ENCODE peak calls at places on chromosomes 16 and 17, in six cellular contexts. One of them, this sample, is unnamed. For H3K4me1, the result is how much of the 10 kb centered on the place peaks cover.

GRCh38 chr16:71895679-71896385 is 501 bp downstream of the IST1 start:
- DNase-seq in left ventricle myocardium inferior: peak
- DNase-seq in endodermal cell: no peak
- DNase-seq in stomach: peak
- DNase-seq in neural progenitor cell: peak
- DNase-seq in left lung: peak
- DNase-seq in this sample: peak

GRCh38 chr17:28892024-28892423 is 5.5 kb downstream of the FLOT2 start:
- DNase-seq in left ventricle myocardium inferior: no peak
- DNase-seq in endodermal cell: no peak
- DNase-seq in stomach: no peak
- DNase-seq in neural progenitor cell: no peak
- DNase-seq in left lung: no peak
- DNase-seq in this sample: no peak

GRCh38 chr16:10617662-10618420 is 37.4 kb upstream of the EMP2 start:
- DNase-seq in left ventricle myocardium inferior: no peak
- DNase-seq in endodermal cell: no peak
- DNase-seq in stomach: no peak
- DNase-seq in neural progenitor cell: no peak
- DNase-seq in left lung: no peak
- DNase-seq in this sample: no peak

GRCh38 chr16:88405325-88406060 is 22.7 kb downstream of the ZNF469 start:
- DNase-seq in left ventricle myocardium inferior: no peak
- DNase-seq in endodermal cell: no peak
- DNase-seq in stomach: peak
- DNase-seq in neural progenitor cell: no peak
- DNase-seq in left lung: no peak
- DNase-seq in this sample: peak

GRCh38 chr16:85103096-85104079 is 8.9 kb downstream of the CIBAR2 start:
- DNase-seq in left ventricle myocardium inferior: no peak
- DNase-seq in endodermal cell: no peak
- DNase-seq in stomach: no peak
- DNase-seq in neural progenitor cell: no peak
- DNase-seq in left lung: no peak
- DNase-seq in this sample: no peak

GRCh38 chr16:67961551-67961957 is 6.9 kb downstream of the SLC12A4 start:
- DNase-seq in left ventricle myocardium inferior: no peak
- DNase-seq in endodermal cell: no peak
- DNase-seq in stomach: peak
- DNase-seq in neural progenitor cell: no peak
- DNase-seq in left lung: peak
- DNase-seq in this sample: peak

GRCh38 chr17:4566785-4567184 is 6.4 kb upstream of the GGT6 start:
- DNase-seq in left ventricle myocardium inferior: no peak
- DNase-seq in endodermal cell: peak
- DNase-seq in stomach: peak
- DNase-seq in neural progenitor cell: peak
- DNase-seq in left lung: no peak
- DNase-seq in this sample: peak

GRCh38 chr17:66548158-66548557 is 245.7 kb downstream of the PRKCA start:
- DNase-seq in left ventricle myocardium inferior: no peak
- DNase-seq in endodermal cell: no peak
- DNase-seq in stomach: no peak
- DNase-seq in neural progenitor cell: no peak
- DNase-seq in left lung: no peak
- DNase-seq in this sample: no peak

GRCh38 chr17:40903129-40903847 is 18.2 kb upstream of the KRT20 start:
- DNase-seq in left ventricle myocardium inferior: no peak
- DNase-seq in endodermal cell: no peak
- DNase-seq in stomach: peak
- DNase-seq in neural progenitor cell: no peak
- DNase-seq in left lung: no peak
- DNase-seq in this sample: no peak

GRCh38 chr17:4365628-4366311 is 705 bp downstream of the UBE2G1 start:
- DNase-seq in left ventricle myocardium inferior: peak
- DNase-seq in endodermal cell: peak
- DNase-seq in stomach: no peak
- DNase-seq in neural progenitor cell: peak
- DNase-seq in left lung: peak
- DNase-seq in this sample: peak

GRCh38 chr17:59695943-59696681 is 11.1 kb downstream of the PTRH2 start:
- DNase-seq in left ventricle myocardium inferior: no peak
- DNase-seq in endodermal cell: no peak
- DNase-seq in stomach: no peak
- DNase-seq in neural progenitor cell: no peak
- DNase-seq in left lung: no peak
- DNase-seq in this sample: no peak

GRCh38 chr16:86508947-86509758 is 1.2 kb upstream of the FOXF1 start:
- DNase-seq in left ventricle myocardium inferior: peak
- DNase-seq in endodermal cell: peak
- DNase-seq in stomach: no peak
- DNase-seq in neural progenitor cell: peak
- DNase-seq in left lung: peak
- DNase-seq in this sample: peak

GRCh38 chr17:78600181-78600651 is 23.0 kb upstream of the DNAH17 start:
- DNase-seq in left ventricle myocardium inferior: no peak
- DNase-seq in endodermal cell: no peak
- DNase-seq in stomach: no peak
- DNase-seq in neural progenitor cell: no peak
- DNase-seq in left lung: no peak
- DNase-seq in this sample: no peak

GRCh38 chr17:4742629-4743028 is 2.9 kb upstream of the CXCL16 start:
- DNase-seq in left ventricle myocardium inferior: no peak
- DNase-seq in endodermal cell: no peak
- DNase-seq in stomach: no peak
- DNase-seq in neural progenitor cell: no peak
- DNase-seq in left lung: no peak
- DNase-seq in this sample: no peak

GRCh38 chr17:60229189-60229802 is 79.5 kb downstream of the CA4 start:
- DNase-seq in left ventricle myocardium inferior: no peak
- DNase-seq in endodermal cell: no peak
- DNase-seq in stomach: no peak
- DNase-seq in neural progenitor cell: no peak
- DNase-seq in left lung: no peak
- DNase-seq in this sample: no peak

GRCh38 chr17:17503566-17504130 is 7.5 kb upstream of the RASD1 start:
- DNase-seq in left ventricle myocardium inferior: peak
- DNase-seq in endodermal cell: no peak
- DNase-seq in stomach: no peak
- DNase-seq in neural progenitor cell: no peak
- DNase-seq in left lung: no peak
- DNase-seq in this sample: peak

GRCh38 chr16:70692130-70692470 is 6.2 kb upstream of the MTSS2 start:
- DNase-seq in left ventricle myocardium inferior: no peak
- DNase-seq in endodermal cell: no peak
- DNase-seq in stomach: no peak
- DNase-seq in neural progenitor cell: no peak
- DNase-seq in left lung: no peak
- DNase-seq in this sample: no peak

GRCh38 chr17:81869221-81870154 is 1.6 kb downstream of the ARHGDIA start:
- DNase-seq in left ventricle myocardium inferior: no peak
- DNase-seq in endodermal cell: peak
- DNase-seq in stomach: peak
- DNase-seq in neural progenitor cell: peak
- DNase-seq in left lung: peak
- DNase-seq in this sample: peak

GRCh38 chr16:78127130-78127529 is 27.7 kb downstream of the WWOX start:
- DNase-seq in left ventricle myocardium inferior: no peak
- DNase-seq in endodermal cell: no peak
- DNase-seq in stomach: no peak
- DNase-seq in neural progenitor cell: no peak
- DNase-seq in left lung: no peak
- DNase-seq in this sample: no peak

GRCh38 chr16:58393138-58393504 is 850 bp downstream of the GINS3 start:
- DNase-seq in left ventricle myocardium inferior: no peak
- DNase-seq in endodermal cell: no peak
- DNase-seq in stomach: no peak
- DNase-seq in neural progenitor cell: peak
- DNase-seq in left lung: no peak
- DNase-seq in this sample: no peak

GRCh38 chr17:11909348-11909747 is 87.9 kb downstream of the ZNF18 start:
- DNase-seq in left ventricle myocardium inferior: no peak
- DNase-seq in endodermal cell: peak
- DNase-seq in stomach: no peak
- DNase-seq in neural progenitor cell: peak
- DNase-seq in left lung: no peak
- DNase-seq in this sample: no peak

GRCh38 chr16:648071-648785 is 937 bp upstream of the WDR90 start:
- DNase-seq in left ventricle myocardium inferior: no peak
- DNase-seq in endodermal cell: peak
- DNase-seq in stomach: peak
- DNase-seq in neural progenitor cell: peak
- DNase-seq in left lung: no peak
- DNase-seq in this sample: no peak

DNA sequence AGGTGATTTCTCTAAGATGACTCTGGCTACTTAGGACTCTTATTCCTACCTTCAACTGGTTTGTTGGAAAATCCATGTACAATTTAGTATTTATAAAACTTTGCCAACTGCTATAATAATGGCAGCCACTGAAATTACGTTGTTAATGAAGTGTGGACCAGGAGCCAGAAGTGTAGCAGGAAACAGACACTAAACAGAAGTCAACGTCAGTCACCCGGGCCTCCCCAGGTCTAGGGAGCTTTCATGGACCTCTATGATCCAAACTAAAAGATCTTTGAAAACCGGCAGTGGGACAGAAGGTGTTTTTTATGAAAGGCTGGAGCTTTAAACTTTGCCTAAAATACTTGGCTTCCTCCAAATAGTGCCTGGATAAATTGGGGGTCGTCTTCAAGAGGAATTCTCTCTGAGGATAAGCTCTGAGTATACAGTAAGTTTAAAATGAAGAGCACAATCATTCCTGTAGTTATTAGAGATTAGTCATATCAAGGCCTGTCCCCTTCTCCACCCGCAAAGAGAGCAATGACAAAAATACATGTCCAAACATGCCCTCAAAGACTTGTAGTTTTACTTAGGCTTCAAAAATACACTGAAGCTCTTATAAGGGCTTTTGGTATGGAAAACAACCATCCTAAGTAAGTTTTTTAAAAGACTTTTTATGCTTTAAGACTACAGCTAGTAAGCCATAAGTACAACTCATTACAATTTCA is 34.6 kb downstream of the DCUN1D3 start:
- DNase-seq in left ventricle myocardium inferior: no peak
- DNase-seq in endodermal cell: no peak
- DNase-seq in stomach: no peak
- DNase-seq in neural progenitor cell: no peak
- DNase-seq in left lung: no peak
- DNase-seq in this sample: no peak
- H3K4me1 ChIP-seq in left ventricle myocardium inferior: half or more
- H3K4me1 ChIP-seq in endodermal cell: under half
- H3K4me1 ChIP-seq in stomach: under half
- H3K4me1 ChIP-seq in neural progenitor cell: under half
- H3K4me1 ChIP-seq in left lung: under half
- H3K4me1 ChIP-seq in this sample: under half

GRCh38 chr17:6388416-6388815 is 46.5 kb downstream of the AIPL1 start:
- DNase-seq in left ventricle myocardium inferior: no peak
- DNase-seq in endodermal cell: peak
- DNase-seq in stomach: no peak
- DNase-seq in neural progenitor cell: no peak
- DNase-seq in left lung: no peak
- DNase-seq in this sample: no peak
- TF ChIP-seq CTCF in left ventricle myocardium inferior: no peak
- TF ChIP-seq CTCF in endodermal cell: no peak
- TF ChIP-seq CTCF in stomach: no peak
- TF ChIP-seq CTCF in neural progenitor cell: no peak
- TF ChIP-seq CTCF in left lung: no peak
- TF ChIP-seq CTCF in this sample: no peak

GRCh38 chr17:52202572-52202876 is 44.0 kb upstream of the CA10 start:
- DNase-seq in left ventricle myocardium inferior: no peak
- DNase-seq in endodermal cell: no peak
- DNase-seq in stomach: no peak
- DNase-seq in neural progenitor cell: no peak
- DNase-seq in left lung: no peak
- DNase-seq in this sample: no peak
- H3K4me1 ChIP-seq in left ventricle myocardium inferior: under half
- H3K4me1 ChIP-seq in endodermal cell: under half
- H3K4me1 ChIP-seq in stomach: under half
- H3K4me1 ChIP-seq in neural progenitor cell: under half
- H3K4me1 ChIP-seq in left lung: under half
- H3K4me1 ChIP-seq in this sample: under half

DNA sequence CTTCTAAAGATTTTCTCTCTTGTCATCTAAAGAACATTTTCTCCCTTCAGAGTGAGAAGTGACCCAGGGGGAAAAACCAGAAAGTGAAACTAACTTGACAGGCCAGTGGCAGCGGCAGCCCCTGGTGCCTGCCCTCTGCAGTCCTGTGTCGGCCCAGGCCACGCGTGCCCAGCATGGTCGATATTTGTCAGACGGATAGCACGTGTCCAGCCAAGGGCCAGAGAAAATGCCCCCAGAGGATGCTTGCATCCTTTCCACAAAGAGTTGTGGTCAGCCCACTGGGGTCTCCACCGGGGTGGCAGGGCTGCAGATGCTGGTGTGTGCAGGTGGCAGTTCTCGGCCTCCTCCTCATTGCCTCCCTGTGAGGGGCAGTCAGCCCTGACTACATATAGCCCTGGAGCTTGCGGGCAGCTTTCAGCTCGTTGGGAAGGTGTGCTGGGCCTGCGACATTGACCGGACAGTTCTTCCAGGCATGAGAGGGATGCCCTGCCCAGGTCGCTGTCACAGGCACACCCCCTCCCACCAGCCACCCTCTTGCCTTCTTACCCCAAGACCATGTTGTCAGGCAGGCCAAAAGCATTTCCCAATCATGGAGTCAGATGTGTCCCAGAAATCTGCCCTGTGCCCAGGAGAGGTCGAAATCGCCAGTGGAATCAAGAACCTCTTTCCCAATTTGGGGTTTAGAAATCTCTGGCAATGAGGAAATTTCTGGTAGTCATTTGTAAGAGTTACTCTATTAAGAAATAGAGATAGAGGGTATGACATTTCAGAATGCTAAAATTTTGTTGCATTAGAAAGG is 176.9 kb downstream of the RAB11FIP4 start:
- DNase-seq in left ventricle myocardium inferior: no peak
- DNase-seq in endodermal cell: no peak
- DNase-seq in stomach: no peak
- DNase-seq in neural progenitor cell: no peak
- DNase-seq in left lung: no peak
- DNase-seq in this sample: peak
- TF ChIP-seq CTCF in left ventricle myocardium inferior: no peak
- TF ChIP-seq CTCF in endodermal cell: no peak
- TF ChIP-seq CTCF in stomach: no peak
- TF ChIP-seq CTCF in neural progenitor cell: no peak
- TF ChIP-seq CTCF in left lung: no peak
- TF ChIP-seq CTCF in this sample: no peak

DNA sequence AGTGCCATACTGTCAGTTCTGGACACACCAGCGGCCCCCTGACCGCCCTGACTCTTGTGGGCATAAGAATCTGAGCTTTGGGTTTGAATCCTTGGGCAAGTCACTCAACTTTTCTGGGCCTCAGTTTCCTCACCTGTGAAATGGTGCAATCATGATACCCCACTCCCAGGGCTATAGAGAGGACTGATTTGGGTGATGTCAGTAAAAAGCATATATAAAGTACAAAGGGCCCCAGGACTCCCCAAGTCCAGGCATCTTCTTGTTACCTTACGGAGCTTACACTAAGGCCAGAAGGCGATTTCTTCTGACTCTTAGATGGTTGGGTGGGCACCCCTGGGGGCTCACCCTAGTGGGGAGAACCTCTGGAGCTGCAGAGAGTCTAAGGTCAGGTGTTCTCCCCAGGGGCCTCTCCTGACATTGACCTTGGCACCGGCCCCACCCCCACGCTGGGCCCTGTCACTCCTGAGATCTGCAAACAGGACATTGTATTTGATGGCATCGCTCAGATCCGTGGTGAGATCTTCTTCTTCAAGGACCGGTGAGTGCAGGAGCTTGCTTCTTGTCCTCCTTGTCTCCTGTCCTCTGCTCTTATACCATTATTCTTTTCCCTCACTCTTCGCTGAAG is 13.9 kb downstream of the MMP2 start:
- DNase-seq in left ventricle myocardium inferior: no peak
- DNase-seq in endodermal cell: peak
- DNase-seq in stomach: no peak
- DNase-seq in neural progenitor cell: no peak
- DNase-seq in left lung: no peak
- DNase-seq in this sample: no peak
- H3K4me1 ChIP-seq in left ventricle myocardium inferior: under half
- H3K4me1 ChIP-seq in endodermal cell: under half
- H3K4me1 ChIP-seq in stomach: under half
- H3K4me1 ChIP-seq in neural progenitor cell: under half
- H3K4me1 ChIP-seq in left lung: under half
- H3K4me1 ChIP-seq in this sample: under half